ENCODE peak calls at places on chromosomes 1 and 21, in ten cellular contexts. K, Z, Q, U, Y, A, R, M, D and P are unnamed samples. For H3K4me1, the result is how much of the 10 kb centered on the place peaks cover.

GRCh38 chr21:28568692-28569091 is 424.0 kb downstream of the LTN1 start:
- DNase-seq in Z (no peak), U (no peak), D (no peak), K (no peak), Y (no peak), M (no peak), Q (no peak), R (no peak), A (no peak), P (no peak)

GRCh38 chr21:43323244-43324005 is 103.5 kb downstream of the SIK1 start:
- DNase-seq in K (no peak), D (no peak), M (no peak), Y (no peak), Q (no peak), R (no peak), U (peak), Z (no peak), A (no peak), P (no peak)

GRCh38 chr21:41360072-41360821 is 1.6 kb upstream of the MX2 start:
- DNase-seq in U (no peak), D (peak), R (no peak), K (peak), A (no peak), M (no peak), Q (peak), Z (no peak), Y (peak), P (no peak)

GRCh38 chr1:30012455-30013440 is 710.6 kb downstream of the MATN1 start:
- DNase-seq in M (no peak), U (no peak), Q (no peak), Y (no peak), K (no peak), D (no peak), A (peak), Z (no peak), R (no peak), P (no peak)

GRCh38 chr1:4693316-4693715 is 38.9 kb downstream of the AJAP1 start:
- DNase-seq in Y (no peak), U (no peak), D (no peak), K (no peak), Q (no peak), M (no peak), R (no peak), A (no peak), Z (no peak), P (no peak)

GRCh38 chr1:5312870-5313269 is 658.5 kb downstream of the AJAP1 start:
- DNase-seq in U (peak), Q (no peak), D (no peak), Y (no peak), M (no peak), R (no peak), A (no peak), K (no peak), Z (no peak), P (no peak)

GRCh38 chr1:173267453-173267945 is 60.4 kb upstream of the TNFSF4 start:
- DNase-seq in R (no peak), D (peak), K (no peak), Z (no peak), Q (no peak), M (no peak), A (no peak), Y (no peak), U (no peak), P (no peak)

GRCh38 chr1:23537296-23537993 is 6.4 kb upstream of the E2F2 start:
- DNase-seq in Y (no peak), Z (no peak), Q (no peak), R (no peak), M (no peak), A (no peak), K (peak), D (no peak), U (no peak), P (no peak)

GRCh38 chr1:43350976-43351375 is 7.8 kb upstream of the CDC20 start:
- DNase-seq in M (no peak), D (no peak), K (no peak), Q (no peak), U (no peak), Y (no peak), R (no peak), A (no peak), Z (no peak), P (no peak)

GRCh38 chr21:15964181-15964855 is 234.5 kb downstream of the USP25 start:
- DNase-seq in Z (no peak), Q (no peak), D (peak), R (no peak), Y (no peak), U (no peak), K (no peak), M (no peak), A (no peak), P (no peak)

GRCh38 chr1:64107041-64107440 is 96.4 kb upstream of the UBE2U start:
- DNase-seq in Q (no peak), K (no peak), U (no peak), Y (no peak), M (no peak), R (no peak), A (no peak), D (peak), Z (no peak), P (no peak)

GRCh38 chr1:180252638-180253536 is 22.8 kb downstream of the LHX4 start:
- DNase-seq in A (peak), D (no peak), Q (peak), Z (peak), M (peak), U (peak), Y (peak), K (peak), R (peak), P (peak)

GRCh38 chr1:46525253-46525983 is 26.0 kb downstream of the KNCN start:
- DNase-seq in A (no peak), R (no peak), Q (no peak), U (peak), Z (no peak), K (no peak), Y (no peak), D (no peak), M (no peak), P (no peak)

GRCh38 chr1:43819354-43819753 is 112.0 kb downstream of the ST3GAL3 start:
- DNase-seq in R (no peak), K (no peak), Z (no peak), Q (no peak), D (no peak), M (no peak), Y (peak), U (no peak), A (no peak), P (no peak)

GRCh38 chr1:84174051-84174556 is 30.0 kb downstream of the PRKACB start:
- DNase-seq in M (peak), Z (peak), Y (peak), K (peak), Q (no peak), R (no peak), U (no peak), D (peak), A (no peak), P (no peak)

GRCh38 chr1:95685091-95685490 is 451.1 kb downstream of the RWDD3 start:
- DNase-seq in M (no peak), U (no peak), Y (no peak), Q (no peak), K (no peak), Z (no peak), R (no peak), D (no peak), A (no peak), P (no peak)
- H3K4me1 ChIP-seq in M (under half), U (under half), Y (under half), Q (under half), K (under half), Z (under half), R (under half), D (under half), A (under half), P (under half)

GRCh38 chr1:145688328-145688727 is 18.8 kb downstream of the PDZK1 start:
- DNase-seq in Y (no peak), U (no peak), Z (no peak), M (no peak), A (no peak), D (no peak), R (no peak), K (no peak), Q (no peak), P (no peak)
- H3K4me3 ChIP-seq in Y (no peak), U (no peak), Z (no peak), M (no peak), A (no peak), D (no peak), R (no peak), K (no peak), Q (no peak), P (no peak)

DNA sequence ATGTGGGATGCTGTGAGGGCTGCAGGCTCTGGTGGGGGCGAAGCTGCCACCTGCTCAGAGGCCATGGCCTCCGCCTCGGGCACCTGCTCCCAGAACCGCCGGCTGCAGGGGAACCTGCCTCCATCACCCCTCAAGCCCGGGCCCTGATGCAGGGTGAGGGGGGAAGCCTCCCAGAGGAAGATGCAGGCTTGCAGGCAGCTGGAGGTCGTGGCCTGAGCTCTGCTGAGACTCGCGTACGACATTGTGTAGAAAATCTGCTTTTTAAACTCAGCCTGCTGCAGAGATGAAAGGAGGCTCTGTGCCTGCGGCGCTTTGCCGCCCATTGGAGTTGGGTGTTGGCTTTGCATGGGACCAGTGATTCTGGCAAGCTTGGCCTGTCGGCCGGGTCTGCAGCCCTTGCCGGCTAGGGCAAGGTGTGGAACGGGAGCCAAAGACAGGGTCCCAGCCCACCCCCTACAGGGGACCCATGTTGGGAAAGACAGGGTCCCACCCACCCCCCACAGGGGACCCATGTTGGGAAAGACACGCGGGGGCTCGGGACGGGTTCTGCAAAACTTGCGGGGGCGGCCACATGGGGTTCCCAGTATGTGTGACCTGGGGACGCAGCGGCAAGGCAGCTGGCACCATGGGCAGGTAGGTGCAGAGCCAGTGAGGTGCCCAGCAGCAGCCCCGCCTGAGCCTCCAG is 55.6 kb downstream of the SLX9 start:
- DNase-seq in Q (no peak), A (no peak), Z (no peak), K (no peak), D (no peak), Y (no peak), R (no peak), M (no peak), U (peak), P (peak)
- H3K4me1 ChIP-seq in Q (under half), A (under half), Z (under half), K (under half), D (under half), Y (under half), R (under half), M (under half), U (under half), P (under half)

GRCh38 chr1:245310605-245311531 is 156.1 kb downstream of the KIF26B start:
- DNase-seq in Y (peak), Z (no peak), A (peak), Q (no peak), M (no peak), K (no peak), U (peak), D (no peak), R (no peak), P (peak)
- H3K4me3 ChIP-seq in Y (no peak), Z (no peak), A (no peak), Q (no peak), M (no peak), K (no peak), U (no peak), D (no peak), R (no peak), P (no peak)

GRCh38 chr1:203066965-203067364 is 18.8 kb downstream of the MYOG start:
- DNase-seq in R (no peak), M (no peak), Y (no peak), A (no peak), D (no peak), U (no peak), K (no peak), Z (no peak), Q (no peak), P (no peak)
- H3K4me1 ChIP-seq in R (under half), M (under half), Y (under half), A (under half), D (under half), U (under half), K (under half), Z (under half), Q (under half), P (under half)

GRCh38 chr1:37634554-37635308 is at the start of gene RSPO1:
- DNase-seq in K (no peak), M (no peak), Q (peak), U (no peak), D (no peak), Z (peak), R (peak), A (peak), Y (no peak), P (peak)
- H3K4me3 ChIP-seq in K (no peak), M (peak), Q (peak), U (peak), D (no peak), Z (peak), R (peak), A (no peak), Y (no peak), P (no peak)

GRCh38 chr21:35520302-35520701 is 471.2 kb upstream of the RUNX1 start:
- DNase-seq in Y (no peak), R (no peak), U (no peak), Z (no peak), D (no peak), Q (no peak), K (peak), M (no peak), A (no peak), P (no peak)
- H3K4me1 ChIP-seq in Y (under half), R (under half), U (under half), Z (under half), D (under half), Q (under half), K (under half), M (under half), A (under half), P (under half)